ENCODE peak calls at places on chromosomes 6 and 20, in seven cellular contexts. K, T, C, U, D, V and I are unnamed samples.

GRCh38 chr20:11274137-11274536 is 600.3 kb upstream of the JAG1 start:
- DNase-seq in C (peak; percentile 60), T (peak; percentile 31), V (peak; percentile 45), D (no peak), K (peak; percentile 81), U (no peak), I (peak; percentile 55)

GRCh38 chr6:164014716-164015484 is 600.4 kb downstream of the QKI start:
- DNase-seq in V (peak; percentile 27), U (no peak), C (no peak), T (peak; percentile 14), K (no peak), D (no peak), I (no peak)

GRCh38 chr20:5177071-5177470 is 50.3 kb downstream of the CDS2 start:
- DNase-seq in C (no peak), T (no peak), U (no peak), K (no peak), D (no peak), V (no peak), I (no peak)

GRCh38 chr6:157961829-157962228 is 19.8 kb upstream of the SYNJ2 start:
- DNase-seq in D (no peak), U (no peak), T (no peak), K (no peak), V (no peak), C (no peak), I (no peak)

GRCh38 chr6:112396221-112396620 is 49.1 kb downstream of the RFPL4B start:
- DNase-seq in C (no peak), D (no peak), V (no peak), T (no peak), U (no peak), K (peak; percentile 62), I (no peak)

GRCh38 chr6:130890531-130890950 is 63.3 kb downstream of the SMLR1 start:
- DNase-seq in T (no peak), K (peak; percentile 69), U (no peak), C (no peak), V (no peak), D (no peak), I (no peak)

GRCh38 chr20:40763646-40764295 is 74.7 kb upstream of the MAFB start:
- DNase-seq in D (no peak), U (no peak), K (peak; percentile 11), T (peak; percentile 48), V (peak; percentile 32), C (no peak), I (no peak)

GRCh38 chr20:32780749-32781402 is 18.7 kb downstream of the DNMT3B start:
- DNase-seq in U (no peak), C (no peak), T (peak; percentile 8), K (no peak), V (no peak), D (no peak), I (no peak)

GRCh38 chr20:38834868-38835267 is 29.4 kb downstream of the PPP1R16B start:
- DNase-seq in D (no peak), C (no peak), K (no peak), V (no peak), T (no peak), U (no peak), I (no peak)

GRCh38 chr20:25195014-25195961 is at the start of gene ENTPD6:
- DNase-seq in C (peak; percentile 96), D (peak; percentile 78), T (peak; percentile 88), U (peak; percentile 94), V (peak; percentile 44), K (peak; percentile 88), I (peak; percentile 84)

GRCh38 chr6:93779086-93779858 is 359.9 kb upstream of the EPHA7 start:
- DNase-seq in T (no peak), C (no peak), K (no peak), D (no peak), V (no peak), U (no peak), I (no peak)

GRCh38 chr6:35302604-35303218 is 5.1 kb downstream of the DEF6 start:
- DNase-seq in D (peak; percentile 83), T (no peak), C (no peak), V (no peak), U (peak; percentile 88), K (peak; percentile 59), I (no peak)

GRCh38 chr6:89359561-89359960 is 7.0 kb upstream of the UBE2J1 start:
- DNase-seq in C (no peak), D (no peak), K (no peak), T (no peak), V (no peak), U (no peak), I (no peak)